ENCODE peak calls at places on chromosome 15, in six cellular contexts. M, B, C, Y, S and A are unnamed samples.

GRCh38 chr15:68229386-68230156 is at the start of gene CLN6:
- DNase-seq in Y (peak), M (peak), C (peak), B (peak), S (peak), A (peak)

GRCh38 chr15:44194397-44195150 is 497 bp downstream of the FRMD5 start:
- DNase-seq in S (no peak), C (no peak), B (peak), Y (peak), M (no peak), A (no peak)

GRCh38 chr15:100973351-100974034 is 54.3 kb downstream of the LRRK1 start:
- DNase-seq in B (no peak), S (peak), C (peak), M (peak), Y (no peak), A (no peak)

GRCh38 chr15:50353251-50353998 is 1.6 kb downstream of the GABPB1 start:
- DNase-seq in B (peak), S (no peak), C (no peak), M (no peak), Y (no peak), A (peak)

GRCh38 chr15:83099290-83099689 is 8.2 kb upstream of the TM6SF1 start:
- DNase-seq in B (no peak), C (no peak), M (no peak), S (no peak), Y (no peak), A (no peak)

GRCh38 chr15:67784057-67784781 is 41.1 kb upstream of the SKOR1 start:
- DNase-seq in M (no peak), Y (no peak), S (no peak), B (no peak), C (no peak), A (no peak)

GRCh38 chr15:93070901-93071300 is 18.1 kb downstream of the RGMA start:
- DNase-seq in B (no peak), Y (no peak), S (no peak), C (peak), M (no peak), A (no peak)

GRCh38 chr15:63978511-63979226 is 67.6 kb downstream of the DAPK2 start:
- DNase-seq in C (peak), M (no peak), Y (no peak), S (no peak), B (no peak), A (no peak)

GRCh38 chr15:83973816-83974215 is 261.8 kb upstream of the GOLGA6L4 start:
- DNase-seq in S (no peak), B (no peak), C (no peak), Y (no peak), M (no peak), A (no peak)

GRCh38 chr15:71934446-71934845 is 124.1 kb downstream of the NR2E3 start:
- DNase-seq in Y (no peak), B (no peak), C (no peak), M (no peak), S (no peak), A (no peak)

GRCh38 chr15:76140069-76140454 is 80.3 kb downstream of the TMEM266 start:
- DNase-seq in Y (no peak), C (peak), S (peak), B (no peak), M (no peak), A (no peak)

GRCh38 chr15:63915888-63916731 is 82.4 kb upstream of the HERC1 start:
- DNase-seq in B (peak), S (peak), Y (no peak), C (peak), M (no peak), A (no peak)

GRCh38 chr15:94416829-94417228 is 185.5 kb downstream of the MCTP2 start:
- DNase-seq in C (no peak), S (no peak), Y (no peak), B (no peak), M (no peak), A (no peak)

GRCh38 chr15:75597667-75598341 is 18.7 kb upstream of the PTPN9 start:
- DNase-seq in B (no peak), Y (no peak), M (no peak), S (peak), C (peak), A (no peak)

GRCh38 chr15:58889363-58889762 is 44.1 kb downstream of the SLTM start:
- DNase-seq in Y (no peak), S (no peak), C (no peak), B (no peak), M (no peak), A (no peak)

GRCh38 chr15:98442379-98442833 is 205.9 kb upstream of the IGF1R start:
- DNase-seq in B (peak), S (peak), C (peak), M (peak), Y (peak), A (peak)

GRCh38 chr15:76962337-76963013 is 30.9 kb downstream of the RCN2 start:
- DNase-seq in C (no peak), Y (no peak), S (no peak), B (no peak), M (no peak), A (no peak)

GRCh38 chr15:89196994-89197393 is 24.4 kb downstream of the RLBP1 start:
- DNase-seq in M (no peak), C (no peak), B (no peak), Y (no peak), S (no peak), A (no peak)

GRCh38 chr15:74808073-74808839 is 4.4 kb upstream of the LMAN1L start:
- DNase-seq in M (no peak), B (no peak), C (no peak), S (no peak), Y (no peak), A (no peak)

GRCh38 chr15:49438970-49439631 is 16.1 kb downstream of the FGF7 start:
- DNase-seq in Y (peak), M (no peak), C (no peak), B (no peak), S (peak), A (no peak)

GRCh38 chr15:27408428-27408827 is 437.4 kb downstream of the GABRG3 start:
- DNase-seq in B (no peak), S (no peak), C (peak), Y (no peak), M (no peak), A (no peak)

GRCh38 chr15:79952329-79952728 is 18.7 kb downstream of the BCL2A1 start:
- DNase-seq in S (no peak), B (no peak), C (no peak), Y (no peak), M (no peak), A (no peak)

GRCh38 chr15:55587321-55588069 is 650 bp downstream of the PYGO1 start:
- DNase-seq in B (peak), S (peak), C (peak), M (peak), Y (peak), A (no peak)

GRCh38 chr15:84653910-84654688 is at the start of gene WDR73:
- DNase-seq in S (peak), M (peak), B (peak), C (peak), Y (peak), A (peak)

GRCh38 chr15:41603941-41604660 is 45.1 kb downstream of the TYRO3 start:
- DNase-seq in C (peak), B (peak), Y (peak), S (peak), M (peak), A (peak)

GRCh38 chr15:48865387-48866079 is 12.4 kb upstream of the EID1 start:
- DNase-seq in M (no peak), C (peak), S (no peak), B (peak), Y (no peak), A (no peak)

GRCh38 chr15:35481992-35482391 is 64.0 kb downstream of the DPH6 start:
- DNase-seq in Y (peak), M (no peak), B (peak), C (no peak), S (no peak), A (no peak)

GRCh38 chr15:69973102-69973714 is 124.5 kb downstream of the TLE3 start:
- DNase-seq in B (no peak), M (no peak), S (no peak), Y (no peak), C (peak), A (no peak)

GRCh38 chr15:79904256-79904655 is 7.4 kb upstream of the MTHFS start:
- DNase-seq in C (no peak), S (no peak), B (peak), M (no peak), Y (no peak), A (no peak)

GRCh38 chr15:89209057-89209456 is 12.3 kb downstream of the RLBP1 start:
- DNase-seq in C (no peak), B (no peak), S (no peak), M (no peak), Y (no peak), A (no peak)

GRCh38 chr15:92839696-92840095 is 60.4 kb upstream of the CHD2 start:
- DNase-seq in S (no peak), C (no peak), M (no peak), Y (no peak), B (no peak), A (no peak)

GRCh38 chr15:75815811-75816719 is 27.2 kb upstream of the UBE2Q2 start:
- DNase-seq in C (no peak), Y (no peak), B (no peak), S (no peak), M (no peak), A (no peak)

GRCh38 chr15:92808611-92809063 is 91.5 kb upstream of the CHD2 start:
- DNase-seq in C (no peak), B (no peak), M (no peak), Y (peak), S (peak), A (no peak)

GRCh38 chr15:39538936-39539335 is 41.9 kb upstream of the THBS1 start:
- DNase-seq in Y (no peak), C (no peak), B (no peak), S (no peak), M (no peak), A (no peak)

GRCh38 chr15:95468820-95469219 is 861.7 kb upstream of the NR2F2 start:
- DNase-seq in S (no peak), Y (no peak), B (no peak), C (no peak), M (no peak), A (no peak)

GRCh38 chr15:95693917-95694316 is 636.6 kb upstream of the NR2F2 start:
- DNase-seq in M (no peak), Y (no peak), S (no peak), C (no peak), B (no peak), A (no peak)

GRCh38 chr15:37106490-37107001 is 6.2 kb upstream of the MEIS2 start:
- DNase-seq in B (no peak), Y (peak), S (peak), M (no peak), C (peak), A (no peak)

GRCh38 chr15:62902821-62903220 is 139.7 kb upstream of the TPM1 start:
- DNase-seq in Y (no peak), M (no peak), C (no peak), S (no peak), B (no peak), A (no peak)

GRCh38 chr15:93088200-93088980 is 621 bp downstream of the RGMA start:
- DNase-seq in S (peak), B (no peak), Y (no peak), M (peak), C (peak), A (no peak)